ENCODE peak calls at places on chromosomes 13 and 19, in nine cellular contexts. U is cardiac muscle cell, L is HCT116, A is IMR-90, P is breast epithelium, K is mammary epithelial cell, X is Panc1, B is body of pancreas, Z is psoas muscle. W is an unnamed sample.

GRCh38 chr19:7182489-7182888 is 111.7 kb downstream of the INSR start:
- DNase-seq in U (no peak), L (no peak), A (no peak), P (no peak), K (no peak), X (no peak), B (no peak), Z (no peak), W (no peak)

GRCh38 chr19:1177322-1178114 is 3.5 kb upstream of the SBNO2 start:
- DNase-seq in U (no peak), L (peak; percentile 61), A (peak; percentile 97), P (no peak), K (peak; percentile 98), X (no peak), B (no peak), Z (peak; percentile 58), W (no peak)

GRCh38 chr19:41228486-41228885 is 9.5 kb downstream of the AXL start:
- DNase-seq in U (no peak), L (no peak), A (no peak), P (no peak), K (no peak), X (no peak), B (no peak), Z (no peak), W (no peak)

GRCh38 chr19:35592226-35592625 is 6.3 kb downstream of the PMIS2 start:
- DNase-seq in U (peak; percentile 66), L (peak; percentile 53), A (peak; percentile 37), P (no peak), K (peak; percentile 24), X (peak; percentile 25), B (peak; percentile 70), Z (no peak), W (no peak)

GRCh38 chr13:100230813-100231575 is 142.1 kb downstream of the PCCA start:
- DNase-seq in U (peak; percentile 9), L (no peak), A (no peak), P (no peak), K (no peak), X (no peak), B (no peak), Z (no peak), W (no peak)

GRCh38 chr19:13764821-13765394 is 586 bp downstream of the MRI1 start:
- DNase-seq in U (peak; percentile 50), L (no peak), A (no peak), P (no peak), K (no peak), X (no peak), B (peak; percentile 35), Z (peak; percentile 60), W (no peak)

GRCh38 chr19:23321953-23322549 is 71.9 kb upstream of the ZNF724 start:
- DNase-seq in U (no peak), L (no peak), A (no peak), P (no peak), K (no peak), X (no peak), B (no peak), Z (no peak), W (no peak)

GRCh38 chr19:49672131-49672919 is 4.7 kb upstream of the PRMT1 start:
- DNase-seq in U (peak; percentile 91), L (peak; percentile 71), A (peak; percentile 61), P (no peak), K (peak; percentile 46), X (no peak), B (peak; percentile 80), Z (peak; percentile 89), W (peak; percentile 40)

GRCh38 chr19:17749912-17750317 is 1.4 kb upstream of the FCHO1 start:
- DNase-seq in U (no peak), L (no peak), A (no peak), P (no peak), K (no peak), X (no peak), B (no peak), Z (no peak), W (no peak)

GRCh38 chr19:7326105-7326877 is 22.4 kb upstream of the ARHGEF18 start:
- DNase-seq in U (no peak), L (peak; percentile 39), A (no peak), P (no peak), K (peak; percentile 14), X (peak; percentile 10), B (peak; percentile 47), Z (no peak), W (peak; percentile 16)

GRCh38 chr13:48251616-48252081 is 18.6 kb downstream of the ITM2B start:
- DNase-seq in U (no peak), L (no peak), A (peak; percentile 58), P (no peak), K (no peak), X (no peak), B (no peak), Z (no peak), W (no peak)

GRCh38 chr19:58513694-58514563 is 2.1 kb upstream of the SLC27A5 start:
- DNase-seq in U (peak; percentile 95), L (peak; percentile 86), A (peak; percentile 68), P (peak; percentile 75), K (peak; percentile 44), X (peak; percentile 70), B (peak; percentile 91), Z (peak; percentile 94), W (peak; percentile 64)

GRCh38 chr13:41222259-41222852 is 28.0 kb upstream of the KBTBD7 start:
- DNase-seq in U (peak; percentile 60), L (peak; percentile 50), A (peak; percentile 40), P (no peak), K (peak; percentile 75), X (peak; percentile 43), B (peak; percentile 59), Z (no peak), W (no peak)

GRCh38 chr13:99280166-99280565 is 22.0 kb upstream of the GPR18 start:
- DNase-seq in U (no peak), L (no peak), A (no peak), P (no peak), K (peak; percentile 24), X (no peak), B (no peak), Z (no peak), W (no peak)

DNA sequence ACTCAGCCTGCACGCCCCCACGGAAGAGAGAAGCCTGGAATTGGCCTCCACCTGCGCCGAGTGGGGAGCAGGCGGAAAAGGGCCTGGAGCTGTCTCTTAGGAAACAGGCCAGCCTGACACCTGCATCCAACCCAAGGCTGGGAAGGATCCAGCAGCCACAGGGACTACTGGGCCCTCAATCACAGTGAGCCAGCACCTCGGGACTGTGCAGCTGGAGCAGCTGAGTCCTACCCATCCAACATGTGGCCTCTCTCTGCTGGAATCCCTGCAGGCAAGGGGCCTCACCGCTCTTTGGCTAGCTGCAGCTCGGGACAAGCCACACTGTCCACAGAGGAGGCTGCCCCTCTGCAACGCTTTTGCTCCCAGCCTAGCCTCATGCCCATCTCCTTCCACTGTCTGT is 8.3 kb upstream of the EPHX3 start:
- DNase-seq in U (no peak), L (no peak), A (no peak), P (no peak), K (no peak), X (no peak), B (no peak), Z (no peak), W (no peak)
- H3K36me3 ChIP-seq in U (peaks cover 48% of the 10 kb centered on the region), L (peaks cover 4% of the 10 kb centered on the region), A (peaks cover 83% of the 10 kb centered on the region), P (peaks cover 16% of the 10 kb centered on the region), K (peaks cover 15% of the 10 kb centered on the region), X (no peaks in the 10 kb centered on the region), B (peaks cover 50% of the 10 kb centered on the region), Z (peaks cover 80% of the 10 kb centered on the region), W (peaks cover 37% of the 10 kb centered on the region)

GRCh38 chr13:110438211-110438610 is 123.3 kb downstream of the RAB20 start:
- DNase-seq in U (no peak), L (no peak), A (no peak), P (no peak), K (no peak), X (no peak), B (no peak), Z (no peak), W (no peak)
- H3K36me3 ChIP-seq in U (peaks cover 33% of the 10 kb centered on the region), L (no peaks in the 10 kb centered on the region), A (peaks cover 76% of the 10 kb centered on the region), P (no peaks in the 10 kb centered on the region), K (peaks cover 2% of the 10 kb centered on the region), X (no peaks in the 10 kb centered on the region), B (no peaks in the 10 kb centered on the region), Z (peaks cover 55% of the 10 kb centered on the region), W (peaks cover 3% of the 10 kb centered on the region)

GRCh38 chr13:74037762-74038161 is 96.4 kb downstream of the KLF12 start:
- DNase-seq in U (no peak), L (no peak), A (no peak), P (no peak), K (no peak), X (no peak), B (no peak), Z (no peak), W (no peak)
- H3K36me3 ChIP-seq in U (no peaks in the 10 kb centered on the region), L (no peaks in the 10 kb centered on the region), A (no peaks in the 10 kb centered on the region), P (no peaks in the 10 kb centered on the region), K (no peaks in the 10 kb centered on the region), X (no peaks in the 10 kb centered on the region), B (no peaks in the 10 kb centered on the region), Z (no peaks in the 10 kb centered on the region), W (no peaks in the 10 kb centered on the region)

GRCh38 chr19:38678217-38678890 is 30.9 kb downstream of the ACTN4 start:
- DNase-seq in U (no peak), L (no peak), A (no peak), P (no peak), K (no peak), X (no peak), B (no peak), Z (peak; percentile 25), W (no peak)

GRCh38 chr19:38674388-38675133 is 27.1 kb downstream of the ACTN4 start:
- DNase-seq in U (peak; percentile 65), L (no peak), A (peak; percentile 49), P (peak; percentile 90), K (peak; percentile 99), X (no peak), B (no peak), Z (peak; percentile 56), W (no peak)

GRCh38 chr19:38676878-38677646 is 29.6 kb downstream of the ACTN4 start:
- DNase-seq in U (no peak), L (no peak), A (no peak), P (no peak), K (no peak), X (no peak), B (no peak), Z (peak; percentile 19), W (no peak)

GRCh38 chr19:38675611-38676010 is 28.2 kb downstream of the ACTN4 start:
- DNase-seq in U (no peak), L (no peak), A (no peak), P (no peak), K (no peak), X (no peak), B (no peak), Z (peak; percentile 50), W (no peak)

DNA sequence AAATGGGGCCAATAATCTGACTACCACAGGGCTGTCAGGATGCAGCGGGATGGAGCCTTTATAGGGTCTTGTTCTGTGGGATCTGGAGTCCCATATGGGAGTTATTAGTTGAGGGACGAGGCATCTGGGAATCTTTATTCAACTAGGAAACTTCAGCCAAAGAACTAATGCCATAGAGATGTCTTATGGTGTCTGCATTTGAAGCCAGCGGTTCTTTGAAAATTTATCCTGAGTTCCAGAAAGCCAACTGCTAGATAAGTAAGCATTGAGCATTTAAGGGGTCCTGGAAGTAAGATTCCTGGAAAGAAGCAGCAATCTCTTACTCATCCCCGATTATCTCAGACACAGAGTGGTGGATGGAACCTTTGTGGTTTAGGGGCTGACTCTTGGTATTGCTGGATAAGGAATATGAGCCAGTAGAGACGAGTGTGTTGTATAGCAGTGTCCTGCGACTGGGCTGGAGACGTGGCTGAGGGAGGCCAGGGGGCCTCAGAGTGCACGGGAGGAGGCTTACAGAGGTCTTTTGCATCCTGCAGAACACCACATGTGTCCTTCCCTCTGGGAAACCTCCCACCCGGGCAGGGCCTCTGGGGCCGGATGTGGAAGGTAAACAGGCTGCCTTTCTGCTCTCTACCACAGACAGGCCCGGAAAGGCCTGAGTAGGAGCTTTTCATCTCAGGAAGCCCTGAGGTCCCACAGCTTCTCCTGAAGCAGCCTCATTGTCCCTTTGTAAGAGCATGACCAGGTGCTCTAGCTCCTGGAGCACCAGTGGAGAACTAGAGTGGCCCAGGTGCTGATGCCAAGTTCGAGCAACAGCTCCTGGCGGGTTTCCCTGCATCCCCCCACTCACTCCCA is 28.8 kb downstream of the ACTN4 start:
- DNase-seq in U (no peak), L (no peak), A (peak; percentile 78), P (no peak), K (peak; percentile 66), X (no peak), B (no peak), Z (peak; percentile 63), W (no peak)
- H3K36me3 ChIP-seq in U (no peaks in the 10 kb centered on the region), L (no peaks in the 10 kb centered on the region), A (peaks cover 10% of the 10 kb centered on the region), P (no peaks in the 10 kb centered on the region), K (peaks cover 18% of the 10 kb centered on the region), X (peaks cover 7% of the 10 kb centered on the region), B (no peaks in the 10 kb centered on the region), Z (peaks cover 9% of the 10 kb centered on the region), W (no peaks in the 10 kb centered on the region)

W was measured in tibial nerve.